ENCODE peak calls at places on chromosomes 12 and 14, in six cellular contexts. T, U, Q, I, W and L are unnamed samples.

GRCh38 chr14:26594756-26595545 is 2.9 kb downstream of the NOVA1 start:
- DNase-seq in T (no peak), U (no peak), Q (no peak), W (no peak), I (no peak), L (no peak)

GRCh38 chr14:40204441-40205175 is 772.4 kb upstream of the FBXO33 start:
- DNase-seq in U (no peak), T (no peak), Q (peak), W (no peak), I (no peak), L (no peak)

GRCh38 chr14:41865894-41866293 is 259.2 kb downstream of the LRFN5 start:
- DNase-seq in Q (no peak), W (no peak), I (no peak), U (no peak), T (no peak), L (no peak)

GRCh38 chr12:2168808-2169207 is 116.0 kb downstream of the CACNA1C start:
- DNase-seq in I (no peak), T (no peak), U (no peak), Q (no peak), W (no peak), L (no peak)

GRCh38 chr14:59511916-59512530 is 27.7 kb downstream of the JKAMP start:
- DNase-seq in W (peak), I (no peak), Q (peak), T (peak), U (peak), L (no peak)

GRCh38 chr14:22390824-22391461 is 198.1 kb downstream of the DAD1 start:
- DNase-seq in W (no peak), T (no peak), U (no peak), I (no peak), Q (no peak), L (no peak)

GRCh38 chr12:120774169-120774916 is 48.7 kb downstream of the ACADS start:
- DNase-seq in T (no peak), W (no peak), Q (no peak), I (no peak), U (no peak), L (no peak)

GRCh38 chr14:104192883-104193245 is 54.5 kb downstream of the KIF26A start:
- DNase-seq in T (no peak), W (no peak), Q (no peak), U (no peak), I (no peak), L (no peak)

GRCh38 chr12:57616383-57617101 is 5.3 kb downstream of the ARHGEF25 start:
- DNase-seq in Q (no peak), U (no peak), T (no peak), W (no peak), I (no peak), L (no peak)

GRCh38 chr12:101089271-101089670 is 120.8 kb downstream of the SLC5A8 start:
- DNase-seq in U (no peak), W (no peak), Q (no peak), T (no peak), I (no peak), L (no peak)

GRCh38 chr14:102592969-102593840 is 756 bp downstream of the RCOR1 start:
- DNase-seq in Q (peak), U (no peak), W (peak), I (peak), T (peak), L (peak)

GRCh38 chr12:124195226-124195938 is 99.5 kb upstream of the RFLNA start:
- DNase-seq in Q (no peak), W (no peak), I (no peak), U (no peak), T (no peak), L (no peak)

GRCh38 chr14:33297565-33297964 is 358.9 kb downstream of the NPAS3 start:
- DNase-seq in Q (no peak), W (no peak), T (no peak), I (no peak), U (no peak), L (no peak)

GRCh38 chr12:1993871-1994371 is 10.3 kb downstream of the DCP1B start:
- DNase-seq in U (no peak), I (no peak), T (no peak), W (no peak), Q (no peak), L (no peak)

GRCh38 chr12:66188584-66189475 is at the start of gene IRAK3:
- DNase-seq in T (no peak), I (no peak), Q (peak), U (no peak), W (peak), L (peak)

GRCh38 chr14:20662968-20663731 is 21.2 kb upstream of the RNASE4 start:
- DNase-seq in T (peak), I (peak), W (no peak), U (peak), Q (peak), L (peak)

GRCh38 chr14:74085828-74086227 is 1.1 kb downstream of the LIN52 start:
- DNase-seq in I (no peak), U (no peak), T (no peak), Q (no peak), W (no peak), L (no peak)

GRCh38 chr14:104973215-104974145 is 4.7 kb downstream of the AHNAK2 start:
- DNase-seq in T (peak), W (no peak), Q (no peak), I (no peak), U (peak), L (no peak)

GRCh38 chr14:102295301-102295700 is 9.7 kb downstream of the MOK start:
- DNase-seq in T (no peak), Q (no peak), W (no peak), I (no peak), U (no peak), L (no peak)

GRCh38 chr12:50022903-50023302 is 2.4 kb downstream of the RACGAP1 start:
- DNase-seq in Q (no peak), W (no peak), I (no peak), U (no peak), T (no peak), L (no peak)

GRCh38 chr12:43293396-43293795 is 258.6 kb downstream of the ADAMTS20 start:
- DNase-seq in W (no peak), I (no peak), T (no peak), Q (no peak), U (no peak), L (no peak)

GRCh38 chr14:100594625-100594951 is 7.4 kb upstream of the BEGAIN start:
- DNase-seq in U (no peak), W (no peak), I (no peak), Q (no peak), T (no peak), L (no peak)

GRCh38 chr12:116717466-116718457 is 20.1 kb downstream of the SPRING1 start:
- DNase-seq in W (no peak), I (no peak), U (no peak), Q (no peak), T (no peak), L (no peak)